ENCODE peak calls at places on chromosomes 7 and 10, in seven cellular contexts. One of them, this sample, is unnamed.

GRCh38 chr7:22801907-22802306 is 20.7 kb downstream of the TOMM7 start:
- DNase-seq in foreskin fibroblast: no peak
- DNase-seq in PC-9: no peak
- DNase-seq in Panc1: no peak
- DNase-seq in left ventricle myocardium inferior: no peak
- DNase-seq in neural progenitor cell: no peak
- DNase-seq in tibial artery: no peak
- DNase-seq in this sample: no peak

GRCh38 chr10:92239600-92240288 is 51.1 kb downstream of the CPEB3 start:
- DNase-seq in foreskin fibroblast: no peak
- DNase-seq in PC-9: no peak
- DNase-seq in Panc1: no peak
- DNase-seq in left ventricle myocardium inferior: peak; percentile 46
- DNase-seq in neural progenitor cell: peak; percentile 76
- DNase-seq in tibial artery: peak; percentile 70
- DNase-seq in this sample: no peak

GRCh38 chr7:158815046-158815445 is 14.3 kb downstream of the ESYT2 start:
- DNase-seq in foreskin fibroblast: no peak
- DNase-seq in PC-9: peak; percentile 44
- DNase-seq in Panc1: no peak
- DNase-seq in left ventricle myocardium inferior: no peak
- DNase-seq in neural progenitor cell: peak; percentile 33
- DNase-seq in tibial artery: no peak
- DNase-seq in this sample: no peak

GRCh38 chr7:150948791-150949251 is 29.3 kb downstream of the KCNH2 start:
- DNase-seq in foreskin fibroblast: no peak
- DNase-seq in PC-9: no peak
- DNase-seq in Panc1: no peak
- DNase-seq in left ventricle myocardium inferior: peak; percentile 11
- DNase-seq in neural progenitor cell: no peak
- DNase-seq in tibial artery: peak; percentile 58
- DNase-seq in this sample: no peak

GRCh38 chr7:152913492-152913891 is 153.9 kb downstream of the ACTR3B start:
- DNase-seq in foreskin fibroblast: no peak
- DNase-seq in PC-9: no peak
- DNase-seq in Panc1: no peak
- DNase-seq in left ventricle myocardium inferior: no peak
- DNase-seq in neural progenitor cell: no peak
- DNase-seq in tibial artery: no peak
- DNase-seq in this sample: no peak

GRCh38 chr10:24866615-24867583 is 85.5 kb downstream of the PRTFDC1 start:
- DNase-seq in foreskin fibroblast: peak; percentile 53
- DNase-seq in PC-9: no peak
- DNase-seq in Panc1: no peak
- DNase-seq in left ventricle myocardium inferior: peak; percentile 72
- DNase-seq in neural progenitor cell: no peak
- DNase-seq in tibial artery: peak; percentile 77
- DNase-seq in this sample: no peak

GRCh38 chr7:1458676-1459511 is at the start of gene MICALL2:
- DNase-seq in foreskin fibroblast: peak; percentile 90
- DNase-seq in PC-9: peak; percentile 80
- DNase-seq in Panc1: no peak
- DNase-seq in left ventricle myocardium inferior: peak; percentile 78
- DNase-seq in neural progenitor cell: peak; percentile 55
- DNase-seq in tibial artery: peak; percentile 95
- DNase-seq in this sample: peak; percentile 62

GRCh38 chr7:35253680-35254495 is at the start of gene TBX20:
- DNase-seq in foreskin fibroblast: peak; percentile 44
- DNase-seq in PC-9: no peak
- DNase-seq in Panc1: no peak
- DNase-seq in left ventricle myocardium inferior: peak; percentile 86
- DNase-seq in neural progenitor cell: peak; percentile 91
- DNase-seq in tibial artery: no peak
- DNase-seq in this sample: no peak

GRCh38 chr10:52353960-52354394 is 39.9 kb downstream of the DKK1 start:
- DNase-seq in foreskin fibroblast: peak; percentile 82
- DNase-seq in PC-9: no peak
- DNase-seq in Panc1: no peak
- DNase-seq in left ventricle myocardium inferior: no peak
- DNase-seq in neural progenitor cell: no peak
- DNase-seq in tibial artery: no peak
- DNase-seq in this sample: no peak

GRCh38 chr7:117283371-117283770 is 39.5 kb downstream of the WNT2 start:
- DNase-seq in foreskin fibroblast: peak; percentile 90
- DNase-seq in PC-9: no peak
- DNase-seq in Panc1: no peak
- DNase-seq in left ventricle myocardium inferior: no peak
- DNase-seq in neural progenitor cell: no peak
- DNase-seq in tibial artery: no peak
- DNase-seq in this sample: no peak

GRCh38 chr10:105148921-105149320 is 507.8 kb downstream of the SORCS3 start:
- DNase-seq in foreskin fibroblast: no peak
- DNase-seq in PC-9: no peak
- DNase-seq in Panc1: no peak
- DNase-seq in left ventricle myocardium inferior: no peak
- DNase-seq in neural progenitor cell: no peak
- DNase-seq in tibial artery: no peak
- DNase-seq in this sample: no peak

GRCh38 chr10:114042895-114043531 is 653 bp upstream of the ADRB1 start:
- DNase-seq in foreskin fibroblast: no peak
- DNase-seq in PC-9: no peak
- DNase-seq in Panc1: no peak
- DNase-seq in left ventricle myocardium inferior: peak; percentile 64
- DNase-seq in neural progenitor cell: peak; percentile 67
- DNase-seq in tibial artery: no peak
- DNase-seq in this sample: no peak

GRCh38 chr7:122675011-122675410 is 23.9 kb downstream of the RNF133 start:
- DNase-seq in foreskin fibroblast: no peak
- DNase-seq in PC-9: no peak
- DNase-seq in Panc1: no peak
- DNase-seq in left ventricle myocardium inferior: no peak
- DNase-seq in neural progenitor cell: no peak
- DNase-seq in tibial artery: no peak
- DNase-seq in this sample: no peak

GRCh38 chr10:49089789-49090595 is 25.3 kb downstream of the VSTM4 start:
- DNase-seq in foreskin fibroblast: no peak
- DNase-seq in PC-9: no peak
- DNase-seq in Panc1: no peak
- DNase-seq in left ventricle myocardium inferior: no peak
- DNase-seq in neural progenitor cell: no peak
- DNase-seq in tibial artery: no peak
- DNase-seq in this sample: no peak

GRCh38 chr7:19144661-19145428 is at the start of gene FERD3L:
- DNase-seq in foreskin fibroblast: no peak
- DNase-seq in PC-9: no peak
- DNase-seq in Panc1: no peak
- DNase-seq in left ventricle myocardium inferior: no peak
- DNase-seq in neural progenitor cell: peak; percentile 35
- DNase-seq in tibial artery: no peak
- DNase-seq in this sample: no peak

GRCh38 chr10:1188556-1189135 is 132.5 kb downstream of the WDR37 start:
- DNase-seq in foreskin fibroblast: no peak
- DNase-seq in PC-9: no peak
- DNase-seq in Panc1: no peak
- DNase-seq in left ventricle myocardium inferior: no peak
- DNase-seq in neural progenitor cell: no peak
- DNase-seq in tibial artery: peak; percentile 41
- DNase-seq in this sample: no peak

GRCh38 chr7:39356531-39356930 is 209.7 kb upstream of the YAE1 start:
- DNase-seq in foreskin fibroblast: peak; percentile 2
- DNase-seq in PC-9: peak; percentile 18
- DNase-seq in Panc1: no peak
- DNase-seq in left ventricle myocardium inferior: no peak
- DNase-seq in neural progenitor cell: no peak
- DNase-seq in tibial artery: no peak
- DNase-seq in this sample: no peak

GRCh38 chr10:126598009-126598408 is 72.5 kb downstream of the C10orf90 start:
- DNase-seq in foreskin fibroblast: no peak
- DNase-seq in PC-9: no peak
- DNase-seq in Panc1: peak; percentile 10
- DNase-seq in left ventricle myocardium inferior: no peak
- DNase-seq in neural progenitor cell: peak; percentile 66
- DNase-seq in tibial artery: no peak
- DNase-seq in this sample: no peak
- TF ChIP-seq CTCF in foreskin fibroblast: peak; percentile 56
- TF ChIP-seq CTCF in PC-9: peak; percentile 60
- TF ChIP-seq CTCF in Panc1: peak; percentile 78
- TF ChIP-seq CTCF in left ventricle myocardium inferior: peak; percentile 32
- TF ChIP-seq CTCF in neural progenitor cell: peak; percentile 66
- TF ChIP-seq CTCF in tibial artery: no peak
- TF ChIP-seq CTCF in this sample: peak; percentile 75

GRCh38 chr7:37352974-37353948 is 95.4 kb downstream of the ELMO1 start:
- DNase-seq in foreskin fibroblast: no peak
- DNase-seq in PC-9: no peak
- DNase-seq in Panc1: peak; percentile 28
- DNase-seq in left ventricle myocardium inferior: no peak
- DNase-seq in neural progenitor cell: peak; percentile 31
- DNase-seq in tibial artery: peak; percentile 70
- DNase-seq in this sample: no peak
- TF ChIP-seq CTCF in foreskin fibroblast: no peak
- TF ChIP-seq CTCF in PC-9: peak; percentile 63
- TF ChIP-seq CTCF in Panc1: peak; percentile 74
- TF ChIP-seq CTCF in left ventricle myocardium inferior: peak; percentile 14
- TF ChIP-seq CTCF in neural progenitor cell: peak; percentile 48
- TF ChIP-seq CTCF in tibial artery: no peak
- TF ChIP-seq CTCF in this sample: no peak

DNA sequence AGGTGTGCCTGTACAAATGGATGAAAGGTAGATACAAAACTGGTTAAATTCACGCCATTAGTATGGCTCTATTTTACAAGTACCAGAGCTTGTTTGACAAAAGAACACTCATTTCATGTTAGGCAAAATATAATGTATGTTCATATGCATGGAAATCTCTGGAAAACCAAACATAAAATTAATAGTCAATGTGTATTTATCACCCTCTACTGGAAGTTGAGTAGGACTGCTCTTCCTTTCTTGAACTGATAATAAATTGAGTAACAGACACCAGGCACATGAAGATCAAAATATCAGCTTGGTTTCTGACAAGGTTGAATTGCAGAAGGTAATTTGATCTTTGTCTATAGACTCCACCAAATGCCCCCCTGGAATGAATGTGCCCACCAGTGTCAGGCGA is 19.8 kb upstream of the AKR1B1 start:
- DNase-seq in foreskin fibroblast: no peak
- DNase-seq in PC-9: no peak
- DNase-seq in Panc1: no peak
- DNase-seq in left ventricle myocardium inferior: no peak
- DNase-seq in neural progenitor cell: no peak
- DNase-seq in tibial artery: no peak
- DNase-seq in this sample: no peak
- TF ChIP-seq CTCF in foreskin fibroblast: peak; percentile 13
- TF ChIP-seq CTCF in PC-9: peak; percentile 53
- TF ChIP-seq CTCF in Panc1: peak; percentile 9
- TF ChIP-seq CTCF in left ventricle myocardium inferior: no peak
- TF ChIP-seq CTCF in neural progenitor cell: no peak
- TF ChIP-seq CTCF in tibial artery: no peak
- TF ChIP-seq CTCF in this sample: no peak

DNA sequence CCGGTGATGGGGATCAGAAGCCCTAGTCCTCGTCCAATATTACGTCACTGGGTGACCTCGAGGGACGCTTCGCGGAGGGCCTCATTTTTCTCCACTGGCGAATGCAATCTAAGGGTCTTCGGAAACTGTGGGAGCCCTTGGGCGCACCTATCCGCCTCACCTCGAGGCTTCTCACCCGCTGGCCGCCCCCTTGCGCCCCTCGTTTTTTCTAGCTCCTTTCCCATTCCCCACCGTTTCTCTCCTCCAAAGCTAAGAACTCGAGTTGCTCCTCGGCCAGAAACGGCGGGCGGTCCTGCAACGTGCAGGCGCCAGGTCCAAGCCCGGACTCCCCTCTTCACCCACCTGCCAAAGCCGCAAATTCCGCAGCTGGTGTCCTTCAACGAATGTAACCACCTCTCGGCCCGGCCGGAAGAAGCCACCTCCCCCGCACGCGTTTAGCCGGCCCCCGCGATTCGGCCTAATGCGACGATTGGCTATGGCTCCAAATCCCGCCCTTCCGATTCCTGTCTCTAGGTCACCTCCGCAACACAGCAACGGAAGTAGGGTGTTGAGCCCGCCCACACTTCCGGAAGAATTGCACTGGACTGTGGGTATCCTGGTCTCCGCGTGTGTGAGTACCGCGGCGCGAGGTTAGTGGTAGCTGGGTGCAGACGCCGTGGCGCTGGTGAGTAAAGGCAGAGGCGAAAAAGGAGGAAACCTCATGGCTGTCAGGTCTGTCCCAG is at the start of the genes ATP5MK and PDCD11:
- DNase-seq in foreskin fibroblast: peak; percentile 97
- DNase-seq in PC-9: peak; percentile 95
- DNase-seq in Panc1: peak; percentile 89
- DNase-seq in left ventricle myocardium inferior: peak; percentile 98
- DNase-seq in neural progenitor cell: peak; percentile 98
- DNase-seq in tibial artery: peak; percentile 98
- DNase-seq in this sample: peak; percentile 95
- TF ChIP-seq CTCF in foreskin fibroblast: peak; percentile 9
- TF ChIP-seq CTCF in PC-9: no peak
- TF ChIP-seq CTCF in Panc1: no peak
- TF ChIP-seq CTCF in left ventricle myocardium inferior: peak; percentile 31
- TF ChIP-seq CTCF in neural progenitor cell: peak; percentile 28
- TF ChIP-seq CTCF in tibial artery: no peak
- TF ChIP-seq CTCF in this sample: peak; percentile 4

GRCh38 chr10:34156781-34157425 is 658.2 kb downstream of the PARD3 start:
- DNase-seq in foreskin fibroblast: peak; percentile 86
- DNase-seq in PC-9: no peak
- DNase-seq in Panc1: no peak
- DNase-seq in left ventricle myocardium inferior: no peak
- DNase-seq in neural progenitor cell: no peak
- DNase-seq in tibial artery: no peak
- DNase-seq in this sample: peak; percentile 83
- TF ChIP-seq CTCF in foreskin fibroblast: peak; percentile 32
- TF ChIP-seq CTCF in PC-9: no peak
- TF ChIP-seq CTCF in Panc1: no peak
- TF ChIP-seq CTCF in left ventricle myocardium inferior: peak; percentile 31
- TF ChIP-seq CTCF in neural progenitor cell: no peak
- TF ChIP-seq CTCF in tibial artery: no peak
- TF ChIP-seq CTCF in this sample: peak; percentile 37

GRCh38 chr10:19168584-19168983 is 120.0 kb downstream of the MALRD1 start:
- DNase-seq in foreskin fibroblast: no peak
- DNase-seq in PC-9: no peak
- DNase-seq in Panc1: no peak
- DNase-seq in left ventricle myocardium inferior: no peak
- DNase-seq in neural progenitor cell: peak; percentile 64
- DNase-seq in tibial artery: no peak
- DNase-seq in this sample: no peak
- TF ChIP-seq CTCF in foreskin fibroblast: no peak
- TF ChIP-seq CTCF in PC-9: no peak
- TF ChIP-seq CTCF in Panc1: peak; percentile 17
- TF ChIP-seq CTCF in left ventricle myocardium inferior: peak; percentile 14
- TF ChIP-seq CTCF in neural progenitor cell: peak; percentile 61
- TF ChIP-seq CTCF in tibial artery: no peak
- TF ChIP-seq CTCF in this sample: no peak

GRCh38 chr7:124263232-124263827 is 230.5 kb upstream of the TMEM229A start:
- DNase-seq in foreskin fibroblast: no peak
- DNase-seq in PC-9: no peak
- DNase-seq in Panc1: no peak
- DNase-seq in left ventricle myocardium inferior: no peak
- DNase-seq in neural progenitor cell: peak; percentile 23
- DNase-seq in tibial artery: no peak
- DNase-seq in this sample: no peak

GRCh38 chr7:124257638-124258308 is 224.9 kb upstream of the TMEM229A start:
- DNase-seq in foreskin fibroblast: no peak
- DNase-seq in PC-9: no peak
- DNase-seq in Panc1: no peak
- DNase-seq in left ventricle myocardium inferior: no peak
- DNase-seq in neural progenitor cell: no peak
- DNase-seq in tibial artery: no peak
- DNase-seq in this sample: no peak

GRCh38 chr7:124267154-124267553 is 234.3 kb upstream of the TMEM229A start:
- DNase-seq in foreskin fibroblast: no peak
- DNase-seq in PC-9: no peak
- DNase-seq in Panc1: no peak
- DNase-seq in left ventricle myocardium inferior: no peak
- DNase-seq in neural progenitor cell: no peak
- DNase-seq in tibial artery: no peak
- DNase-seq in this sample: no peak

GRCh38 chr7:124261710-124262109 is 228.8 kb upstream of the TMEM229A start:
- DNase-seq in foreskin fibroblast: no peak
- DNase-seq in PC-9: no peak
- DNase-seq in Panc1: no peak
- DNase-seq in left ventricle myocardium inferior: no peak
- DNase-seq in neural progenitor cell: no peak
- DNase-seq in tibial artery: no peak
- DNase-seq in this sample: no peak
- TF ChIP-seq CTCF in foreskin fibroblast: no peak
- TF ChIP-seq CTCF in PC-9: no peak
- TF ChIP-seq CTCF in Panc1: no peak
- TF ChIP-seq CTCF in left ventricle myocardium inferior: no peak
- TF ChIP-seq CTCF in neural progenitor cell: no peak
- TF ChIP-seq CTCF in tibial artery: no peak
- TF ChIP-seq CTCF in this sample: no peak